ENCODE peak calls at places on chromosomes 1 and 21, in six cellular contexts. One of them, this sample, is unnamed.

GRCh38 chr21:31288191-31288590 is 55.9 kb downstream of the TIAM1 start:
- DNase-seq in esophagus muscularis mucosa: no peak
- DNase-seq in mesenchymal stem cell: no peak
- DNase-seq in PC-3: no peak
- DNase-seq in adrenal gland: no peak
- DNase-seq in uterus: no peak
- DNase-seq in this sample: no peak

GRCh38 chr1:154276797-154277196 is 4.4 kb downstream of the HAX1 start:
- DNase-seq in esophagus muscularis mucosa: no peak
- DNase-seq in mesenchymal stem cell: no peak
- DNase-seq in PC-3: no peak
- DNase-seq in adrenal gland: no peak
- DNase-seq in uterus: no peak
- DNase-seq in this sample: no peak

GRCh38 chr1:36224537-36225297 is 474 bp downstream of the THRAP3 start:
- DNase-seq in esophagus muscularis mucosa: peak; percentile 96
- DNase-seq in mesenchymal stem cell: peak; percentile 97
- DNase-seq in PC-3: peak; percentile 82
- DNase-seq in adrenal gland: peak; percentile 87
- DNase-seq in uterus: no peak
- DNase-seq in this sample: peak; percentile 88

GRCh38 chr1:117632269-117633067 is 26.6 kb downstream of the TENT5C start:
- DNase-seq in esophagus muscularis mucosa: no peak
- DNase-seq in mesenchymal stem cell: no peak
- DNase-seq in PC-3: peak; percentile 78
- DNase-seq in adrenal gland: no peak
- DNase-seq in uterus: no peak
- DNase-seq in this sample: no peak

GRCh38 chr1:154689063-154689462 is 81.1 kb upstream of the ADAR start:
- DNase-seq in esophagus muscularis mucosa: no peak
- DNase-seq in mesenchymal stem cell: no peak
- DNase-seq in PC-3: no peak
- DNase-seq in adrenal gland: no peak
- DNase-seq in uterus: no peak
- DNase-seq in this sample: no peak

GRCh38 chr1:16167331-16168143 is 11.7 kb upstream of the EPHA2 start:
- DNase-seq in esophagus muscularis mucosa: no peak
- DNase-seq in mesenchymal stem cell: peak; percentile 56
- DNase-seq in PC-3: peak; percentile 73
- DNase-seq in adrenal gland: no peak
- DNase-seq in uterus: peak; percentile 72
- DNase-seq in this sample: no peak

GRCh38 chr1:207024202-207025143 is 8.1 kb downstream of the C1orf116 start:
- DNase-seq in esophagus muscularis mucosa: no peak
- DNase-seq in mesenchymal stem cell: no peak
- DNase-seq in PC-3: no peak
- DNase-seq in adrenal gland: peak; percentile 90
- DNase-seq in uterus: no peak
- DNase-seq in this sample: no peak

GRCh38 chr1:193519922-193520321 is 333.5 kb upstream of the B3GALT2 start:
- DNase-seq in esophagus muscularis mucosa: no peak
- DNase-seq in mesenchymal stem cell: no peak
- DNase-seq in PC-3: no peak
- DNase-seq in adrenal gland: no peak
- DNase-seq in uterus: no peak
- DNase-seq in this sample: no peak

GRCh38 chr21:39094087-39094785 is 89.0 kb downstream of the PSMG1 start:
- DNase-seq in esophagus muscularis mucosa: no peak
- DNase-seq in mesenchymal stem cell: no peak
- DNase-seq in PC-3: no peak
- DNase-seq in adrenal gland: peak; percentile 41
- DNase-seq in uterus: no peak
- DNase-seq in this sample: no peak

GRCh38 chr1:29383972-29384371 is 147.7 kb downstream of the PTPRU start:
- DNase-seq in esophagus muscularis mucosa: no peak
- DNase-seq in mesenchymal stem cell: no peak
- DNase-seq in PC-3: peak; percentile 27
- DNase-seq in adrenal gland: no peak
- DNase-seq in uterus: no peak
- DNase-seq in this sample: peak; percentile 4

GRCh38 chr1:148353461-148354283 is 129.4 kb downstream of the PPIAL4G start:
- DNase-seq in esophagus muscularis mucosa: no peak
- DNase-seq in mesenchymal stem cell: peak; percentile 66
- DNase-seq in PC-3: peak; percentile 46
- DNase-seq in adrenal gland: no peak
- DNase-seq in uterus: no peak
- DNase-seq in this sample: peak; percentile 82

GRCh38 chr1:6358757-6359567 is 34.6 kb downstream of the ACOT7 start:
- DNase-seq in esophagus muscularis mucosa: no peak
- DNase-seq in mesenchymal stem cell: peak; percentile 93
- DNase-seq in PC-3: no peak
- DNase-seq in adrenal gland: no peak
- DNase-seq in uterus: no peak
- DNase-seq in this sample: peak; percentile 61

GRCh38 chr1:184986250-184986649 is 11.9 kb upstream of the NIBAN1 start:
- DNase-seq in esophagus muscularis mucosa: no peak
- DNase-seq in mesenchymal stem cell: peak; percentile 50
- DNase-seq in PC-3: peak; percentile 57
- DNase-seq in adrenal gland: peak; percentile 24
- DNase-seq in uterus: no peak
- DNase-seq in this sample: no peak

GRCh38 chr1:197924516-197925123 is 7.4 kb downstream of the LHX9 start:
- DNase-seq in esophagus muscularis mucosa: no peak
- DNase-seq in mesenchymal stem cell: peak; percentile 57
- DNase-seq in PC-3: peak; percentile 68
- DNase-seq in adrenal gland: peak; percentile 47
- DNase-seq in uterus: no peak
- DNase-seq in this sample: no peak

GRCh38 chr1:192057766-192058165 is 100.5 kb upstream of the RGS18 start:
- DNase-seq in esophagus muscularis mucosa: no peak
- DNase-seq in mesenchymal stem cell: no peak
- DNase-seq in PC-3: no peak
- DNase-seq in adrenal gland: no peak
- DNase-seq in uterus: no peak
- DNase-seq in this sample: no peak

GRCh38 chr1:63537940-63538339 is 14.6 kb downstream of the EFCAB7 start:
- DNase-seq in esophagus muscularis mucosa: no peak
- DNase-seq in mesenchymal stem cell: peak; percentile 8
- DNase-seq in PC-3: peak; percentile 38
- DNase-seq in adrenal gland: no peak
- DNase-seq in uterus: no peak
- DNase-seq in this sample: no peak

GRCh38 chr1:108716437-108717230 is 3.9 kb downstream of the FNDC7 start:
- DNase-seq in esophagus muscularis mucosa: no peak
- DNase-seq in mesenchymal stem cell: no peak
- DNase-seq in PC-3: no peak
- DNase-seq in adrenal gland: no peak
- DNase-seq in uterus: no peak
- DNase-seq in this sample: peak; percentile 47

GRCh38 chr1:179091691-179092165 is 9.9 kb downstream of the TOR3A start:
- DNase-seq in esophagus muscularis mucosa: no peak
- DNase-seq in mesenchymal stem cell: peak; percentile 84
- DNase-seq in PC-3: no peak
- DNase-seq in adrenal gland: peak; percentile 88
- DNase-seq in uterus: peak; percentile 26
- DNase-seq in this sample: no peak

GRCh38 chr1:217647791-217648190 is 16.6 kb downstream of the SPATA17 start:
- DNase-seq in esophagus muscularis mucosa: no peak
- DNase-seq in mesenchymal stem cell: no peak
- DNase-seq in PC-3: peak; percentile 9
- DNase-seq in adrenal gland: no peak
- DNase-seq in uterus: no peak
- DNase-seq in this sample: no peak

GRCh38 chr1:216559359-216559758 is 136.1 kb upstream of the USH2A start:
- DNase-seq in esophagus muscularis mucosa: no peak
- DNase-seq in mesenchymal stem cell: no peak
- DNase-seq in PC-3: peak; percentile 67
- DNase-seq in adrenal gland: no peak
- DNase-seq in uterus: no peak
- DNase-seq in this sample: no peak

GRCh38 chr1:221832617-221833016 is 90.7 kb upstream of the DUSP10 start:
- DNase-seq in esophagus muscularis mucosa: no peak
- DNase-seq in mesenchymal stem cell: peak; percentile 74
- DNase-seq in PC-3: no peak
- DNase-seq in adrenal gland: no peak
- DNase-seq in uterus: no peak
- DNase-seq in this sample: no peak

GRCh38 chr1:198291036-198291435 is 134.2 kb downstream of the NEK7 start:
- DNase-seq in esophagus muscularis mucosa: no peak
- DNase-seq in mesenchymal stem cell: no peak
- DNase-seq in PC-3: no peak
- DNase-seq in adrenal gland: no peak
- DNase-seq in uterus: no peak
- DNase-seq in this sample: no peak

GRCh38 chr1:19418503-19418971 is 66.8 kb downstream of the CAPZB start:
- DNase-seq in esophagus muscularis mucosa: no peak
- DNase-seq in mesenchymal stem cell: peak; percentile 59
- DNase-seq in PC-3: no peak
- DNase-seq in adrenal gland: no peak
- DNase-seq in uterus: no peak
- DNase-seq in this sample: peak; percentile 46

GRCh38 chr1:176601358-176601757 is 138.4 kb downstream of the PAPPA2 start:
- DNase-seq in esophagus muscularis mucosa: no peak
- DNase-seq in mesenchymal stem cell: no peak
- DNase-seq in PC-3: no peak
- DNase-seq in adrenal gland: no peak
- DNase-seq in uterus: no peak
- DNase-seq in this sample: no peak
- H3K27ac ChIP-seq in esophagus muscularis mucosa: no peak overlapping the region
- H3K27ac ChIP-seq in mesenchymal stem cell: no peak overlapping the region
- H3K27ac ChIP-seq in PC-3: no peak overlapping the region
- H3K27ac ChIP-seq in adrenal gland: no peak overlapping the region
- H3K27ac ChIP-seq in uterus: no peak overlapping the region
- H3K27ac ChIP-seq in this sample: no peak overlapping the region

DNA sequence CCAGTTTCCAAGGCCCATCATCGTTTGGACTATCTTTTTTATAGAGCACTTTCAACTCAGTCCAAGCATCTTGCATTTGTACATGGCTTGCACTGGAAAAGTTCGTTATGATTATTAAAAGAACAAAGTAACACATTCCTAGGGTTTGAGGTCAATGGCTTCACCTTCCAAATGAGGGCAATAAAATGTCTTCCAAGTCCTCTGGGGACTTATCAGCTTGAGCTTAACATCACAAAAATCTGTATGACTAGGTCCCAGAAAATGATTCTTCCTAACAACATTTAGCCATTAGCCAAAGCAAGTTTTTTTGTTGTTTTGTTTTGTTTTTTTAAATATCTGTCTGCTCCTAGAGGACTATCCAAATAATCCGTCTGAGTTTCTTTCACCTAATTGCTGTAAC is 610.8 kb downstream of the LMO4 start:
- DNase-seq in esophagus muscularis mucosa: no peak
- DNase-seq in mesenchymal stem cell: no peak
- DNase-seq in PC-3: no peak
- DNase-seq in adrenal gland: no peak
- DNase-seq in uterus: no peak
- DNase-seq in this sample: no peak
- H3K27ac ChIP-seq in esophagus muscularis mucosa: no peak overlapping the region
- H3K27ac ChIP-seq in mesenchymal stem cell: no peak overlapping the region
- H3K27ac ChIP-seq in PC-3: no peak overlapping the region
- H3K27ac ChIP-seq in adrenal gland: no peak overlapping the region
- H3K27ac ChIP-seq in uterus: no peak overlapping the region
- H3K27ac ChIP-seq in this sample: no peak overlapping the region

DNA sequence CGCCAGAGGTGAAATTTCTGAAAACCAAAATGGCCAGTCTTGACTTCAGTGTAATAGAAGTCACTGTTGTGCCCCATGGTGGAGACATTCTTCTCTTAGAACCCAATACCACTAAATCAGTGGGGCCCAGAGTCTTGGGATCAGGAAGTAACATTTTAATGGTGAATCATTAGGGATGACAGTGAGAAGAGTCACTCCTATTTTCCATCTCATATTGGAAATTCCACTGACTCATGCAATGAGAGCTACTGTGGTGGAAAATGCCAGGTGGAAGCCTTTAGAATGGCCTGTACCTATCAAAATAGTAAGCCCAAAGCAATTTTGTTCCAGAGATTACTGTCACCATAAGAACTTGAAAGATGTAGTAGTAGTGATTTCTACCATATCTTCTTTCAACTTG is 20.6 kb upstream of the PPM1J start:
- DNase-seq in esophagus muscularis mucosa: no peak
- DNase-seq in mesenchymal stem cell: peak; percentile 88
- DNase-seq in PC-3: peak; percentile 95
- DNase-seq in adrenal gland: no peak
- DNase-seq in uterus: no peak
- DNase-seq in this sample: peak; percentile 77
- H3K27ac ChIP-seq in esophagus muscularis mucosa: no peak overlapping the region
- H3K27ac ChIP-seq in mesenchymal stem cell: peak overlapping the region; percentile 67
- H3K27ac ChIP-seq in PC-3: peak overlapping the region; percentile 85
- H3K27ac ChIP-seq in adrenal gland: no peak overlapping the region
- H3K27ac ChIP-seq in uterus: no peak overlapping the region
- H3K27ac ChIP-seq in this sample: peak overlapping the region; percentile 45

DNA sequence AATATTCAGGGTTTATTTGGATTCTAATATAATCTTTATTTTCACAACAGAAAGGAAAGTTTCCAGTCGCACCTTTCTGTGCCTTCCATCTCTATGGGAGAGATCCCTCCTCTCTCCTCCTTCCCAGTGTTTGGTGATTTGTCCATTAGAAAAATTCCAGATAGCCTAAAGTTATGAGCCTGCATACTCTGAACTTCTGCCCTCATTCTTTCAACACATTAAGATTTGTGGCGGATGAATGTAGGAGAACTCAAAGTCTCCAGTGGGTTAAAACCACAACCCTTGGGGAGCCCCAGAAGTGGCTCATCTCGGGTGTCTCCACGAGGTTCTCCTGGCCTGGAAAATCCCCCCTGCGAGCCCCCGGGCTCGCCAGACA is 3.6 kb downstream of the NHLH2 start:
- DNase-seq in esophagus muscularis mucosa: no peak
- DNase-seq in mesenchymal stem cell: no peak
- DNase-seq in PC-3: no peak
- DNase-seq in adrenal gland: no peak
- DNase-seq in uterus: no peak
- DNase-seq in this sample: no peak
- H3K27ac ChIP-seq in esophagus muscularis mucosa: no peak overlapping the region
- H3K27ac ChIP-seq in mesenchymal stem cell: no peak overlapping the region
- H3K27ac ChIP-seq in PC-3: no peak overlapping the region
- H3K27ac ChIP-seq in adrenal gland: no peak overlapping the region
- H3K27ac ChIP-seq in uterus: no peak overlapping the region
- H3K27ac ChIP-seq in this sample: no peak overlapping the region

GRCh38 chr1:228151526-228151925 is 1.8 kb downstream of the GJC2 start:
- DNase-seq in esophagus muscularis mucosa: no peak
- DNase-seq in mesenchymal stem cell: no peak
- DNase-seq in PC-3: no peak
- DNase-seq in adrenal gland: no peak
- DNase-seq in uterus: peak; percentile 32
- DNase-seq in this sample: no peak
- H3K27ac ChIP-seq in esophagus muscularis mucosa: peak overlapping the region; percentile 95
- H3K27ac ChIP-seq in mesenchymal stem cell: no peak overlapping the region
- H3K27ac ChIP-seq in PC-3: no peak overlapping the region
- H3K27ac ChIP-seq in adrenal gland: no peak overlapping the region
- H3K27ac ChIP-seq in uterus: peak overlapping the region; percentile 88
- H3K27ac ChIP-seq in this sample: no peak overlapping the region

This sample was measured in brain microvascular endothelial cell.